ENCODE peak calls at places on chromosome 20, in four cellular contexts. H is GM12878, J is K562, E is HepG2. C is an unnamed sample.

GRCh38 chr20:64237316-64237715 is 18.2 kb upstream of the PCMTD2 start:
- DNase-seq in E (no peak), H (no peak), J (no peak), C (no peak)

GRCh38 chr20:63254237-63254535 is at the start of gene NKAIN4:
- DNase-seq in E (no peak), H (no peak), J (no peak), C (no peak)

GRCh38 chr20:49166534-49167449 is 21.3 kb downstream of the STAU1 start:
- DNase-seq in J (no peak), H (no peak), E (no peak), C (no peak)

GRCh38 chr20:63895202-63895885 is 418 bp downstream of the DNAJC5 start:
- DNase-seq in H (no peak), J (no peak), E (no peak), C (no peak)

GRCh38 chr20:36167826-36168634 is 13.5 kb downstream of the EPB41L1 start:
- DNase-seq in E (no peak), J (peak; percentile 37), H (no peak), C (no peak)

GRCh38 chr20:25238319-25239037 is 9.4 kb upstream of the PYGB start:
- DNase-seq in E (no peak), H (no peak), J (no peak), C (no peak)

GRCh38 chr20:19903168-19903676 is 113.9 kb upstream of the NAA20 start:
- DNase-seq in E (peak; percentile 86), J (peak; percentile 12), H (no peak), C (no peak)

GRCh38 chr20:44111712-44112335 is 75.2 kb downstream of the JPH2 start:
- DNase-seq in H (no peak), E (no peak), J (no peak), C (no peak)

GRCh38 chr20:3312940-3313656 is 74.1 kb upstream of the SLC4A11 start:
- DNase-seq in J (no peak), E (peak; percentile 52), H (no peak), C (no peak)

GRCh38 chr20:19205999-19206398 is 6.4 kb upstream of the SLC24A3 start:
- DNase-seq in J (peak; percentile 44), E (peak; percentile 50), H (peak; percentile 8), C (peak; percentile 93)

GRCh38 chr20:431012-431904 is 23.2 kb downstream of the RBCK1 start:
- DNase-seq in H (no peak), J (peak; percentile 54), E (peak; percentile 93), C (peak; percentile 75)

GRCh38 chr20:16245879-16246278 is 327.4 kb downstream of the KIF16B start:
- DNase-seq in H (no peak), E (peak; percentile 44), J (no peak), C (no peak)

GRCh38 chr20:13525225-13525940 is 113.3 kb downstream of the TASP1 start:
- DNase-seq in E (peak; percentile 68), H (no peak), J (no peak), C (no peak)

GRCh38 chr20:43766395-43766794 is 39.6 kb upstream of the GTSF1L start:
- DNase-seq in J (no peak), E (no peak), H (no peak), C (no peak)

GRCh38 chr20:30484009-30484748 is 773.3 kb upstream of the DEFB115 start:
- DNase-seq in E (no peak), J (no peak), H (no peak), C (no peak)

GRCh38 chr20:18657575-18657974 is 69.7 kb downstream of the DTD1 start:
- DNase-seq in J (no peak), E (no peak), H (no peak), C (no peak)

GRCh38 chr20:7308163-7308562 is 540.7 kb downstream of the BMP2 start:
- DNase-seq in J (no peak), H (no peak), E (no peak), C (no peak)

GRCh38 chr20:840503-840857 is 7.0 kb downstream of the FAM110A start:
- DNase-seq in E (no peak), H (no peak), J (no peak), C (no peak)

GRCh38 chr20:5781798-5782750 is 31.9 kb downstream of the SHLD1 start:
- DNase-seq in E (peak; percentile 93), H (no peak), J (peak; percentile 73), C (no peak)

GRCh38 chr20:49303211-49303610 is 25.4 kb upstream of the ZNFX1 start:
- DNase-seq in H (no peak), E (no peak), J (no peak), C (no peak)

GRCh38 chr20:10239954-10240353 is 21.3 kb downstream of the SNAP25 start:
- DNase-seq in H (no peak), E (peak; percentile 58), J (no peak), C (no peak)

GRCh38 chr20:57772349-57772964 is 62.6 kb upstream of the PMEPA1 start:
- DNase-seq in J (peak; percentile 11), E (no peak), H (no peak), C (peak; percentile 27)
- TF ChIP-seq CREB1 in J (no peak), E (no peak), H (no peak), C (no peak)

DNA sequence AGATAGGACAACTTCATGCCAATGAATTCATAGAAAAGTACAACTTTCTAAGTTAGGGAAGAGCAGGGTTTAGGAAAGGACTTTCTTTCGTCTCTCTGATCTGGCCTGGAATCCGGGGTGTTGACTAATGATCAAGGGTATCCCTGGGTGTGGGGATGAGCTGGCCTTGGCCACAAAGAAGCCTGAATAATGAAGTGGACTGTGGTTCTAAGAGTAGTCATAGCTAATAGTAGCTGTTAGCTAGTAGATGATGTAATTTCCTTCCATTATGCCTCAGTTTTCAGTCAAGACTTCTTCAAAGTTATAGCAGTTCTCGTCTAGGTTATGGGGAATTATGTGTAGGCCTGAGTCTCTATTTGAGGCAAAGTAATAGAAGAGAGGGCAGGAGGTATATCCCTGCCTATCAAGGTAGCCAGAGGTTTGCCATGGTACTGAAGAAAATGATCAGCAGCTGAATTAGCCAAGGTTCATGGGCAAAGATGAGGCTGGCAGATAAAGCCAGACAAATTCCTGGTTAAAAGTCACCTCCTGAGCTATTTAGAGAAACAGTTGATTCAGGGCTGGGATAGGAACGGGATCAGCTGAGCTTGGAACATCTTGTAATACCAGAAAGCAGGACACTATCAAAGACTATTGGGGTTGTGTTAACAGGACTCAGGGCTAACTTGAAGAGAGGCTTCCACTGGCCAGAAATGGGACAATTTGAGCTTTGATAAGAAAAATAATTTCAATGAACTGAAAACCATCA is 18.7 kb upstream of the TRPC4AP start:
- DNase-seq in J (no peak), H (no peak), E (no peak), C (no peak)
- TF ChIP-seq TCF7 in J (no peak), H (no peak), E (no peak), C (no peak)

GRCh38 chr20:58254890-58255289 is 26.4 kb upstream of the ANKRD60 start:
- DNase-seq in H (no peak), E (no peak), J (no peak), C (no peak)

GRCh38 chr20:58256842-58257241 is 28.4 kb upstream of the ANKRD60 start:
- DNase-seq in H (no peak), J (no peak), E (no peak), C (no peak)

GRCh38 chr20:58256307-58256706 is 27.9 kb upstream of the ANKRD60 start:
- DNase-seq in E (no peak), H (no peak), J (no peak), C (no peak)

GRCh38 chr20:58251348-58251978 is 23.0 kb upstream of the ANKRD60 start:
- DNase-seq in H (no peak), E (no peak), J (peak; percentile 58), C (no peak)

GRCh38 chr20:58251979-58252591 is 23.6 kb upstream of the ANKRD60 start:
- DNase-seq in J (peak; percentile 87), H (no peak), E (peak; percentile 88), C (no peak)
- TF ChIP-seq CREB1 in J (no peak), H (no peak), E (peak; percentile 23), C (no peak)

GRCh38 chr20:51402201-51402600 is 140.3 kb downstream of the NFATC2 start:
- DNase-seq in J (no peak), H (no peak), E (no peak), C (no peak)
- TF ChIP-seq TCF7 in J (no peak), H (no peak), E (no peak), C (no peak)

DNA sequence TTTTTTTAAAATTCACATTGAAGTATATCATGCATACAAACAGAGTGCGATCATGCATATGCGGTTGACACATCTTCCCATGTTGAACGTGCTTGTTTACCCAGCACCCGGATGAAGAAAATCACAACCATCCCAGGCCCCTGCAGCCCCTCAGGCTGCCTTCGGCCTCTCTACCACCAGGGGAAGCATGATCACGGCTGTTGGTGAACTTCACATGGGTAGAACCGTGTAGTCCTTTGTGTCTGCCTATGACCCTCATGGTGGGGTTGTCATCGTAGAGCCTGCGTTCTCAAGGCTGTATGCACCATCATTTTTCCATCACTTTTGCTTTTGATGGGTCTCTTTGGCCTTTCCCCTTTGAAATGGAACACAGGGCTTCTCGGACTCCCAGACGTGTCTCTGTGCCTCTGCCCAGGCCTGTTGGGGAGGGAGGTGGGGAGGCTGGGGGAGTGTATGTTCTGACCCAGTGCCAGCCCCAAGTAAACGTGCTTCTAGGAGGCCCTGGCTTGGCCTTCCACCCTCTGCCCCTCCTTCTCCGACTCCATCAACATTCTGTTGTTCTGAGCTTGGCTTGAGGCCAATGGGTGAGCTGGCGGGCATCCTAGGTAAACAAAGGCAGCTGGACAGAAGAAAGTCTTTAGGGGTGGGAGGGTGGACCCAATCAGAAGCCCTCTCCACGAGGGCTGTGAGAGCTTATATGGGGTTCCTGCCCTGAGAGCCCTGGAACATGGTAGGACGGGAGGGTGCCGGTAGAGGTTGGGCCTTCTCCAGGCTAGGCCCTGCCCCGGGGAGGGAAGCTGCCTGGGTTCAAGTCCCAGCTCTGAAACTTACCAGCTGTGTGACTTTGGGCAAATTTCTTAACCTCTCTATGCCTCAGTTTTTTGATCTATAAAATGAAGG is 39.7 kb downstream of the TGM2 start:
- DNase-seq in E (peak; percentile 90), J (no peak), H (no peak), C (no peak)
- TF ChIP-seq CREB1 in E (no peak), J (no peak), H (no peak), C (no peak)

GRCh38 chr20:17500826-17501225 is 30.4 kb downstream of the BFSP1 start:
- DNase-seq in H (no peak), E (no peak), J (no peak), C (no peak)
- TF ChIP-seq TCF7 in H (no peak), E (no peak), J (no peak), C (no peak)

GRCh38 chr20:17427646-17428045 is 103.5 kb downstream of the BFSP1 start:
- DNase-seq in H (no peak), J (no peak), E (no peak), C (no peak)

GRCh38 chr20:17431621-17432364 is 99.4 kb downstream of the BFSP1 start:
- DNase-seq in H (no peak), E (peak; percentile 57), J (peak; percentile 49), C (peak; percentile 72)

DNA sequence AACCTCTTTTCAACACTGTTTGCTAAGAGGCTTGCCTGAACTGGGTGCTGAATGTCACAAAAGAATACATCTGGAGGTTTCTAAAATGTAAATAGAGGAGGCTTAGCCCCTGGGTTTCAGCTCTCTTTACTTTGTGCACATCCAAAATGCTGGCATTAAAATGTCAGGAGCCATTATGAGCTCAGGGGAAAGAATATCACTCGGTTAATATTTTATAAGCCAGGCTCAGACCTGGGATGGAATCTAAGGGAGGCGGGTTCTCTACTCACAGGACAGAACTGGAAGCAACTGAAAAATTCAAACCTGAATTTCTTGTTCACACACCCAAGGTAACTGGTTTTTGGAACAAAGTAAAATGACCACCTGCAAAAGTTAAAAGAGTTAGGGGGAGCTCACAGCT is 100.7 kb downstream of the BFSP1 start:
- DNase-seq in H (no peak), E (no peak), J (no peak), C (no peak)
- TF ChIP-seq CREB1 in H (no peak), E (no peak), J (no peak), C (no peak)